ENCODE peak calls at places on chromosomes 12 and 14, in seven cellular contexts. One of them, this sample, is unnamed. For H3K4me1, the result is how much of the 10 kb centered on the place peaks cover.

GRCh38 chr12:47858511-47859266 is 39.0 kb upstream of the HDAC7 start:
- DNase-seq in SK-N-SH: no peak
- DNase-seq in HCT116: peak
- DNase-seq in astrocyte: no peak
- DNase-seq in A549: no peak
- DNase-seq in H1: no peak
- DNase-seq in GM12878: no peak
- DNase-seq in this sample: peak

GRCh38 chr14:36717363-36717762 is 55.7 kb downstream of the PAX9 start:
- DNase-seq in SK-N-SH: no peak
- DNase-seq in HCT116: no peak
- DNase-seq in astrocyte: no peak
- DNase-seq in A549: no peak
- DNase-seq in H1: peak
- DNase-seq in GM12878: no peak
- DNase-seq in this sample: no peak

GRCh38 chr14:28719130-28719529 is 47.5 kb upstream of the FOXG1 start:
- DNase-seq in SK-N-SH: no peak
- DNase-seq in HCT116: no peak
- DNase-seq in astrocyte: peak
- DNase-seq in A549: no peak
- DNase-seq in H1: no peak
- DNase-seq in GM12878: no peak
- DNase-seq in this sample: peak

GRCh38 chr14:34324363-34324795 is 137.7 kb downstream of the SPTSSA start:
- DNase-seq in SK-N-SH: peak
- DNase-seq in HCT116: peak
- DNase-seq in astrocyte: no peak
- DNase-seq in A549: peak
- DNase-seq in H1: no peak
- DNase-seq in GM12878: no peak
- DNase-seq in this sample: no peak

GRCh38 chr12:50089730-50090129 is 4.6 kb downstream of the SMARCD1 start:
- DNase-seq in SK-N-SH: no peak
- DNase-seq in HCT116: no peak
- DNase-seq in astrocyte: no peak
- DNase-seq in A549: no peak
- DNase-seq in H1: no peak
- DNase-seq in GM12878: no peak
- DNase-seq in this sample: no peak

GRCh38 chr14:73741386-73741875 is 27.2 kb upstream of the PNMA1 start:
- DNase-seq in SK-N-SH: peak
- DNase-seq in HCT116: no peak
- DNase-seq in astrocyte: peak
- DNase-seq in A549: peak
- DNase-seq in H1: peak
- DNase-seq in GM12878: no peak
- DNase-seq in this sample: peak

GRCh38 chr14:64720190-64720589 is 16.0 kb downstream of the PLEKHG3 start:
- DNase-seq in SK-N-SH: no peak
- DNase-seq in HCT116: peak
- DNase-seq in astrocyte: peak
- DNase-seq in A549: peak
- DNase-seq in H1: no peak
- DNase-seq in GM12878: no peak
- DNase-seq in this sample: peak

GRCh38 chr12:105705765-105706164 is 375.3 kb downstream of the C12orf75 start:
- DNase-seq in SK-N-SH: peak
- DNase-seq in HCT116: peak
- DNase-seq in astrocyte: peak
- DNase-seq in A549: peak
- DNase-seq in H1: no peak
- DNase-seq in GM12878: no peak
- DNase-seq in this sample: peak

GRCh38 chr14:31229638-31230229 is 22.1 kb upstream of the HECTD1 start:
- DNase-seq in SK-N-SH: no peak
- DNase-seq in HCT116: peak
- DNase-seq in astrocyte: peak
- DNase-seq in A549: peak
- DNase-seq in H1: no peak
- DNase-seq in GM12878: no peak
- DNase-seq in this sample: peak

GRCh38 chr14:36454599-36455240 is 65.3 kb downstream of the NKX2-1 start:
- DNase-seq in SK-N-SH: no peak
- DNase-seq in HCT116: no peak
- DNase-seq in astrocyte: no peak
- DNase-seq in A549: peak
- DNase-seq in H1: no peak
- DNase-seq in GM12878: no peak
- DNase-seq in this sample: no peak

GRCh38 chr14:91753501-91754128 is 21.7 kb upstream of the CATSPERB start:
- DNase-seq in SK-N-SH: no peak
- DNase-seq in HCT116: no peak
- DNase-seq in astrocyte: no peak
- DNase-seq in A549: no peak
- DNase-seq in H1: no peak
- DNase-seq in GM12878: no peak
- DNase-seq in this sample: peak

GRCh38 chr12:132286912-132287311 is 42.5 kb downstream of the GALNT9 start:
- DNase-seq in SK-N-SH: no peak
- DNase-seq in HCT116: peak
- DNase-seq in astrocyte: no peak
- DNase-seq in A549: peak
- DNase-seq in H1: no peak
- DNase-seq in GM12878: no peak
- DNase-seq in this sample: no peak

GRCh38 chr12:1355396-1355795 is 239.0 kb downstream of the FBXL14 start:
- DNase-seq in SK-N-SH: no peak
- DNase-seq in HCT116: no peak
- DNase-seq in astrocyte: peak
- DNase-seq in A549: no peak
- DNase-seq in H1: no peak
- DNase-seq in GM12878: no peak
- DNase-seq in this sample: no peak

GRCh38 chr12:88716240-88716639 is 136.0 kb upstream of the KITLG start:
- DNase-seq in SK-N-SH: no peak
- DNase-seq in HCT116: no peak
- DNase-seq in astrocyte: no peak
- DNase-seq in A549: no peak
- DNase-seq in H1: no peak
- DNase-seq in GM12878: no peak
- DNase-seq in this sample: no peak

GRCh38 chr12:30755395-30755762 is 628 bp upstream of the CAPRIN2 start:
- DNase-seq in SK-N-SH: no peak
- DNase-seq in HCT116: no peak
- DNase-seq in astrocyte: no peak
- DNase-seq in A549: peak
- DNase-seq in H1: no peak
- DNase-seq in GM12878: no peak
- DNase-seq in this sample: no peak

GRCh38 chr14:70814466-70814865 is 5.2 kb upstream of the MAP3K9 start:
- DNase-seq in SK-N-SH: no peak
- DNase-seq in HCT116: no peak
- DNase-seq in astrocyte: no peak
- DNase-seq in A549: no peak
- DNase-seq in H1: no peak
- DNase-seq in GM12878: no peak
- DNase-seq in this sample: no peak

GRCh38 chr12:2261708-2262107 is 208.9 kb downstream of the CACNA1C start:
- DNase-seq in SK-N-SH: no peak
- DNase-seq in HCT116: no peak
- DNase-seq in astrocyte: no peak
- DNase-seq in A549: no peak
- DNase-seq in H1: no peak
- DNase-seq in GM12878: no peak
- DNase-seq in this sample: no peak

DNA sequence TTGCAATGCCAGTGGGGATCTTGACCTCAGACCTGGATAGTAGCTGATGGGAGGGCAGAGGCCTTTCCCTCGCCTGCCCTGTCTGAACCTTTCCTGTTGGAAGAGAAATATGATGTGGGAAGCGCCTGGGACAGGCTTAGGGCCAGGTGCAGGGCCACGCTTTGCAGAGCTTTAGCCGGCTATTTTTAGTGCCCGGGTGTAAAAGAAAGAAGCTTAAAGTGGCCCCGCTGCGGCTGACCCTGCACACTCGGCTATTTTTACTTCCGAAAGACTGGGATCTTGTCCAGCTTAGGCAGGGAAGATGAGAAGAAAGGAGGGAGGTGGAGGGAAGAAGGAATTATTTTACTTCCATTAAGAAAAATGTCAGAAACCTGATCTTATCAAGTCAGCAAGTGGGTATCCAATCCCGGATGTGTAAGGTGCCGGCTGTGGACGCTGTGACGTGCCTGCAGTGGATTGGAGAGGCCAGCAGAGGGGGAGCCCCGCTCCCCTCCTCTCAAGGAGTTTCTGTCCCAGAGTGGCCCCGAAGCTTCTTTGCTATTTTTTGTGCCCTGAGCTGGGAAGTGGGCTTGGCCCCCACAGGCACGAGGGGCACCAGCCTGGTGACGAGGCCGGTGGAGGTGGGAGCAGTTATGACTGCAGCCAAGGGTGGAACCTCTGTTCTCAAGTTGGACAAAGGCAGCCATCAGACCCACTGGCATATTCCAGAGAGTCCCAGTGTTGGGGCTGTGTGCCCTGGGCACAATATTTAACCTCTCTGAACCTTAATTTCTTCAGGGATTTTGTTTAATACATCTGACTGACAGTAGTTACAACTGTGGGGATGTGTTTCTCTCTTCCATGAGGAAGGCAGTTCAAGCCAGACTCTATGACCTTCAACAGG is 97.7 kb downstream of the ESRRB start:
- DNase-seq in SK-N-SH: no peak
- DNase-seq in HCT116: no peak
- DNase-seq in astrocyte: peak
- DNase-seq in A549: no peak
- DNase-seq in H1: no peak
- DNase-seq in GM12878: no peak
- DNase-seq in this sample: no peak
- TF ChIP-seq CTCF in SK-N-SH: no peak
- TF ChIP-seq CTCF in HCT116: no peak
- TF ChIP-seq CTCF in astrocyte: no peak
- TF ChIP-seq CTCF in A549: no peak
- TF ChIP-seq CTCF in H1: peak
- TF ChIP-seq CTCF in GM12878: no peak
- TF ChIP-seq CTCF in this sample: peak

DNA sequence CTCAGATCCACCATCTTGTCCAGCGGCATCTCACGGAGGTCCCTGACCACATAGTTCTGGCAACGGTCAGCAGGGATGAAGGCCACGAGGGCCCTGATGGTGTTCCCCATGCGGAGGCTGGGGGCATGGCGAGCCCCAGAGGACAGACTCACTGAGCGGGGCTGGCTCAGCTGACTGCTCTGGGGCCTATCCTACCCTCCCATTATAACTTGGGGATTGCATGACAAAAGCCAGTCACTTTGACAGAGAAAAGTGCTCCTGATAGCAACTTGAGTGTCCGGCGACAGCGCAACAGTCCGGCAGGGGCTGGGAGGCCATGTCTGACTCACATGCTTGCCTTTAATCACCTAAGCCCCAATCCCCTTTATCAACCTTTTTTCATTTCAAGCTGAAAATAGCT is at the start of gene LRRC10:
- DNase-seq in SK-N-SH: no peak
- DNase-seq in HCT116: no peak
- DNase-seq in astrocyte: no peak
- DNase-seq in A549: no peak
- DNase-seq in H1: no peak
- DNase-seq in GM12878: no peak
- DNase-seq in this sample: no peak
- H3K4me1 ChIP-seq in SK-N-SH: under half
- H3K4me1 ChIP-seq in HCT116: under half
- H3K4me1 ChIP-seq in astrocyte: under half
- H3K4me1 ChIP-seq in A549: under half
- H3K4me1 ChIP-seq in H1: under half
- H3K4me1 ChIP-seq in GM12878: under half
- H3K4me1 ChIP-seq in this sample: under half

GRCh38 chr14:20988717-20989116 is 1.1 kb upstream of the METTL17 start:
- DNase-seq in SK-N-SH: no peak
- DNase-seq in HCT116: no peak
- DNase-seq in astrocyte: no peak
- DNase-seq in A549: no peak
- DNase-seq in H1: no peak
- DNase-seq in GM12878: no peak
- DNase-seq in this sample: no peak
- H3K27ac ChIP-seq in SK-N-SH: no peak
- H3K27ac ChIP-seq in HCT116: peak
- H3K27ac ChIP-seq in astrocyte: peak
- H3K27ac ChIP-seq in A549: peak
- H3K27ac ChIP-seq in H1: no peak
- H3K27ac ChIP-seq in GM12878: no peak
- H3K27ac ChIP-seq in this sample: peak

GRCh38 chr14:22163051-22163450 is 426.0 kb downstream of the DAD1 start:
- DNase-seq in SK-N-SH: no peak
- DNase-seq in HCT116: no peak
- DNase-seq in astrocyte: no peak
- DNase-seq in A549: no peak
- DNase-seq in H1: no peak
- DNase-seq in GM12878: no peak
- DNase-seq in this sample: no peak
- TF ChIP-seq CTCF in SK-N-SH: peak
- TF ChIP-seq CTCF in HCT116: peak
- TF ChIP-seq CTCF in astrocyte: peak
- TF ChIP-seq CTCF in A549: no peak
- TF ChIP-seq CTCF in H1: no peak
- TF ChIP-seq CTCF in GM12878: peak
- TF ChIP-seq CTCF in this sample: peak

GRCh38 chr12:70637686-70638085 is 457 bp upstream of the PTPRB start:
- DNase-seq in SK-N-SH: no peak
- DNase-seq in HCT116: no peak
- DNase-seq in astrocyte: no peak
- DNase-seq in A549: no peak
- DNase-seq in H1: no peak
- DNase-seq in GM12878: no peak
- DNase-seq in this sample: no peak

GRCh38 chr12:70639535-70639934 is 2.3 kb upstream of the PTPRB start:
- DNase-seq in SK-N-SH: no peak
- DNase-seq in HCT116: no peak
- DNase-seq in astrocyte: no peak
- DNase-seq in A549: no peak
- DNase-seq in H1: no peak
- DNase-seq in GM12878: no peak
- DNase-seq in this sample: no peak

GRCh38 chr12:70637286-70637685 is at the start of gene PTPRB:
- DNase-seq in SK-N-SH: no peak
- DNase-seq in HCT116: no peak
- DNase-seq in astrocyte: no peak
- DNase-seq in A549: no peak
- DNase-seq in H1: no peak
- DNase-seq in GM12878: no peak
- DNase-seq in this sample: no peak

GRCh38 chr12:70638639-70639349 is 1.6 kb upstream of the PTPRB start:
- DNase-seq in SK-N-SH: no peak
- DNase-seq in HCT116: no peak
- DNase-seq in astrocyte: no peak
- DNase-seq in A549: no peak
- DNase-seq in H1: no peak
- DNase-seq in GM12878: no peak
- DNase-seq in this sample: peak

GRCh38 chr12:70635713-70636112 is 1.5 kb downstream of the PTPRB start:
- DNase-seq in SK-N-SH: no peak
- DNase-seq in HCT116: no peak
- DNase-seq in astrocyte: no peak
- DNase-seq in A549: no peak
- DNase-seq in H1: no peak
- DNase-seq in GM12878: no peak
- DNase-seq in this sample: no peak
- H3K4me1 ChIP-seq in SK-N-SH: under half
- H3K4me1 ChIP-seq in HCT116: under half
- H3K4me1 ChIP-seq in astrocyte: under half
- H3K4me1 ChIP-seq in A549: under half
- H3K4me1 ChIP-seq in H1: under half
- H3K4me1 ChIP-seq in GM12878: under half
- H3K4me1 ChIP-seq in this sample: under half